ENCODE peak calls at places on chromosomes 11 and 22, in ten cellular contexts. F is kidney glomerular epithelial cell; X is K562; L is stimulated activated CD4-positive, alpha-beta T cell treated with anti-CD3 and anti-CD28 coated beads, Interleukin-15, amount 100 ng/mL, for 48 hours; V is T-helper 9 cell; K is GM12865; D is esophagus squamous epithelium; P is EH; J is Caco-2; E is activated naive CD8-positive, alpha-beta T cell treated with anti-CD3 and anti-CD28 coated beads for 36 hours. C is an unnamed sample.

GRCh38 chr22:19965771-19966709 is 24.4 kb upstream of the TXNRD2 start:
- DNase-seq in J (peak; percentile 41), P (no peak), D (no peak), V (no peak), E (no peak), L (no peak), X (peak; percentile 90), F (no peak), K (no peak), C (no peak)

GRCh38 chr22:19721486-19722172 is 1.7 kb upstream of the GP1BB start:
- DNase-seq in V (no peak), J (no peak), E (no peak), P (no peak), X (no peak), F (no peak), K (no peak), L (no peak), D (no peak), C (no peak)

GRCh38 chr11:133660202-133660568 is 127.9 kb upstream of the OPCML start:
- DNase-seq in K (no peak), X (no peak), F (no peak), D (no peak), J (no peak), V (no peak), L (no peak), P (no peak), E (no peak), C (no peak)

GRCh38 chr11:105298630-105299029 is 159.1 kb upstream of the CARD18 start:
- DNase-seq in D (no peak), F (no peak), P (peak; percentile 43), K (no peak), X (no peak), V (no peak), L (no peak), E (no peak), J (no peak), C (no peak)

GRCh38 chr22:31947296-31947695 is 3.0 kb downstream of the YWHAH start:
- DNase-seq in V (no peak), D (no peak), P (peak; percentile 33), F (peak; percentile 45), X (no peak), K (peak; percentile 69), J (no peak), L (no peak), E (no peak), C (no peak)

GRCh38 chr22:28344893-28345292 is 334.7 kb downstream of the TTC28 start:
- DNase-seq in J (no peak), K (no peak), P (peak; percentile 40), V (no peak), L (no peak), F (no peak), E (no peak), D (no peak), X (no peak), C (no peak)

GRCh38 chr11:93524173-93524536 is 19.0 kb downstream of the SMCO4 start:
- DNase-seq in D (no peak), K (peak; percentile 45), L (no peak), X (no peak), E (no peak), P (no peak), J (no peak), V (no peak), F (no peak), C (no peak)

GRCh38 chr11:72023335-72023734 is 24.6 kb downstream of the IL18BP start:
- DNase-seq in F (no peak), K (no peak), L (no peak), E (no peak), D (no peak), X (no peak), J (no peak), P (no peak), V (no peak), C (no peak)

GRCh38 chr11:75236062-75236461 is 4.5 kb upstream of the TPBGL start:
- DNase-seq in V (no peak), L (no peak), X (no peak), F (no peak), K (no peak), P (no peak), J (no peak), E (no peak), D (no peak), C (peak; percentile 5)

GRCh38 chr11:69193151-69193550 is 37.4 kb downstream of the SMIM38 start:
- DNase-seq in F (no peak), E (no peak), K (no peak), X (no peak), L (no peak), V (no peak), J (no peak), D (no peak), P (no peak), C (no peak)

GRCh38 chr22:23219787-23220484 is 39.6 kb downstream of the BCR start:
- DNase-seq in V (no peak), X (no peak), D (no peak), J (no peak), K (peak; percentile 78), F (peak; percentile 24), P (peak; percentile 73), E (peak; percentile 73), L (peak; percentile 60), C (peak; percentile 51)

GRCh38 chr11:123454060-123454651 is 24.1 kb downstream of the GRAMD1B start:
- DNase-seq in J (no peak), L (peak; percentile 62), X (no peak), K (peak; percentile 40), P (peak; percentile 88), F (no peak), E (peak; percentile 72), D (no peak), V (peak; percentile 26), C (no peak)

GRCh38 chr22:23837911-23838685 is 708 bp downstream of the DERL3 start:
- DNase-seq in F (no peak), X (peak; percentile 27), L (no peak), E (no peak), K (no peak), P (no peak), D (no peak), V (no peak), J (no peak), C (no peak)

GRCh38 chr22:31102441-31103081 is 4.8 kb downstream of the SELENOM start:
- DNase-seq in K (no peak), L (no peak), V (no peak), E (no peak), X (no peak), D (no peak), P (peak; percentile 98), J (peak; percentile 64), F (no peak), C (peak; percentile 69)

GRCh38 chr11:12704049-12704448 is 29.8 kb downstream of the TEAD1 start:
- DNase-seq in P (peak; percentile 94), D (no peak), F (no peak), E (no peak), V (no peak), J (no peak), X (no peak), L (no peak), K (peak; percentile 63), C (no peak)

GRCh38 chr11:1307163-1307870 is 2.1 kb downstream of the TOLLIP start:
- DNase-seq in L (no peak), F (no peak), E (no peak), P (no peak), K (no peak), V (no peak), D (no peak), X (no peak), J (no peak), C (no peak)

GRCh38 chr11:61152816-61153592 is 8.2 kb downstream of the VPS37C start:
- DNase-seq in L (no peak), P (peak; percentile 90), K (no peak), X (no peak), D (no peak), J (peak; percentile 57), E (no peak), F (peak; percentile 91), V (no peak), C (no peak)

GRCh38 chr11:121466063-121466794 is 13.5 kb upstream of the SORL1-AS1 start:
- DNase-seq in V (peak; percentile 26), F (peak; percentile 98), J (peak; percentile 95), X (peak; percentile 16), E (peak; percentile 65), L (peak; percentile 30), P (peak; percentile 98), D (no peak), K (peak; percentile 73), C (peak; percentile 92)

GRCh38 chr22:29112102-29112501 is 39.3 kb downstream of the KREMEN1 start:
- DNase-seq in F (no peak), J (peak; percentile 18), P (no peak), K (no peak), D (no peak), L (no peak), X (no peak), V (no peak), E (no peak), C (no peak)

GRCh38 chr11:36056160-36056751 is 112.4 kb downstream of the LDLRAD3 start:
- DNase-seq in E (no peak), D (no peak), J (peak; percentile 38), P (peak; percentile 50), X (peak; percentile 66), V (no peak), F (no peak), L (no peak), K (peak; percentile 32), C (no peak)

GRCh38 chr11:10351768-10352641 is 47.1 kb downstream of the ADM start:
- DNase-seq in F (peak; percentile 84), X (no peak), V (no peak), D (no peak), K (no peak), P (peak; percentile 90), E (no peak), J (no peak), L (no peak), C (peak; percentile 53)

GRCh38 chr11:134725939-134726639 is 314.0 kb upstream of the B3GAT1 start:
- DNase-seq in K (no peak), D (no peak), V (no peak), X (peak; percentile 55), J (peak; percentile 66), L (no peak), P (no peak), F (no peak), E (no peak), C (peak; percentile 48)

GRCh38 chr22:28332410-28332809 is 347.2 kb downstream of the TTC28 start:
- DNase-seq in L (no peak), F (no peak), E (no peak), V (no peak), D (no peak), X (no peak), K (no peak), J (no peak), P (no peak), C (no peak)

GRCh38 chr11:45232341-45233080 is 53.6 kb downstream of the SYT13 start:
- DNase-seq in E (no peak), L (no peak), D (no peak), K (no peak), J (no peak), P (no peak), F (no peak), X (no peak), V (no peak), C (no peak)

GRCh38 chr11:8022876-8023275 is 35.7 kb downstream of the EIF3F start:
- DNase-seq in V (no peak), P (no peak), E (no peak), X (no peak), K (no peak), D (no peak), J (no peak), L (no peak), F (no peak), C (no peak)

GRCh38 chr11:32435511-32435946 is at the start of gene WT1:
- DNase-seq in J (peak; percentile 70), P (no peak), L (no peak), D (no peak), E (no peak), V (no peak), F (peak; percentile 91), K (no peak), X (peak; percentile 85), C (no peak)

GRCh38 chr22:27309713-27310112 is 491.8 kb downstream of the MN1 start:
- DNase-seq in V (no peak), L (no peak), J (no peak), X (no peak), D (no peak), E (no peak), F (no peak), P (peak; percentile 7), K (no peak), C (no peak)

GRCh38 chr11:64804346-64805210 is 1.6 kb upstream of the MAP4K2 start:
- DNase-seq in P (no peak), X (no peak), K (no peak), J (peak; percentile 15), E (no peak), F (no peak), L (no peak), V (no peak), D (no peak), C (no peak)